ENCODE peak calls at places on chromosomes 3 and 15, in four cellular contexts. O is amniotic epithelial cell, Y is EL, J is NCI-H1436. P is an unnamed sample.

GRCh38 chr15:35717721-35718120 is 171.8 kb upstream of the DPH6 start:
- DNase-seq in O (no peak), Y (no peak), J (no peak), P (no peak)

GRCh38 chr3:120743081-120743365 is 479 bp downstream of the GTF2E1 start:
- DNase-seq in O (peak), Y (peak), J (no peak), P (peak)

GRCh38 chr3:7877312-7877711 is 624.3 kb upstream of the LMCD1 start:
- DNase-seq in O (no peak), Y (no peak), J (no peak), P (no peak)

GRCh38 chr15:70618929-70619328 is 144.4 kb downstream of the UACA start:
- DNase-seq in O (no peak), Y (no peak), J (no peak), P (no peak)

GRCh38 chr15:34161329-34161953 is 48.5 kb downstream of the KATNBL1 start:
- DNase-seq in O (peak), Y (no peak), J (no peak), P (peak)

GRCh38 chr3:100913870-100914654 is 79.2 kb downstream of the ABI3BP start:
- DNase-seq in O (peak), Y (no peak), J (no peak), P (peak)

GRCh38 chr3:48268381-48268935 is 27.6 kb downstream of the ZNF589 start:
- DNase-seq in O (no peak), Y (no peak), J (peak), P (no peak)

GRCh38 chr3:18861137-18861536 is 287.2 kb upstream of the KCNH8 start:
- DNase-seq in O (no peak), Y (no peak), J (no peak), P (no peak)

GRCh38 chr3:170321326-170322034 is 36.0 kb upstream of the SKIL start:
- DNase-seq in O (no peak), Y (no peak), J (no peak), P (no peak)

GRCh38 chr15:61206767-61207166 is 22.3 kb downstream of the RORA start:
- DNase-seq in O (no peak), Y (no peak), J (no peak), P (no peak)

GRCh38 chr3:194808709-194809108 is 123.0 kb downstream of the FAM43A start:
- DNase-seq in O (peak), Y (peak), J (no peak), P (peak)

GRCh38 chr3:147507638-147508286 is 98.6 kb downstream of the ZIC1 start:
- DNase-seq in O (peak), Y (no peak), J (no peak), P (peak)

GRCh38 chr3:34758630-34759261 is 880.6 kb upstream of the ARPP21 start:
- DNase-seq in O (no peak), Y (no peak), J (no peak), P (no peak)

GRCh38 chr3:27720899-27721716 is 1.0 kb downstream of the EOMES start:
- DNase-seq in O (no peak), Y (no peak), J (no peak), P (no peak)

GRCh38 chr3:169448501-169448900 is 215.0 kb downstream of the MECOM start:
- DNase-seq in O (no peak), Y (no peak), J (no peak), P (peak)

GRCh38 chr3:72368331-72368975 is 479.8 kb downstream of the SHQ1 start:
- DNase-seq in O (peak), Y (no peak), J (no peak), P (no peak)

GRCh38 chr15:69181419-69181818 is 21.0 kb downstream of the GLCE start:
- DNase-seq in O (no peak), Y (no peak), J (no peak), P (no peak)

GRCh38 chr3:72060447-72061034 is 275.6 kb upstream of the PROK2 start:
- DNase-seq in O (no peak), Y (no peak), J (no peak), P (no peak)

GRCh38 chr3:185936814-185937688 is 763 bp downstream of the TRA2B start:
- DNase-seq in O (peak), Y (peak), J (peak), P (peak)

GRCh38 chr3:48663489-48664312 is 1.0 kb upstream of the CELSR3 start:
- DNase-seq in O (peak), Y (peak), J (peak), P (peak)

GRCh38 chr3:111616417-111617105 is 21.4 kb upstream of the ZBED2 start:
- DNase-seq in O (peak), Y (no peak), J (no peak), P (peak)

GRCh38 chr3:70982274-70982673 is 601.3 kb downstream of the FOXP1 start:
- DNase-seq in O (peak), Y (no peak), J (no peak), P (peak)

GRCh38 chr3:46549408-46549904 is 16.6 kb downstream of the LRRC2 start:
- DNase-seq in O (peak), Y (no peak), J (no peak), P (no peak)

GRCh38 chr15:70264738-70265465 is 167.2 kb upstream of the TLE3 start:
- DNase-seq in O (no peak), Y (no peak), J (no peak), P (no peak)

GRCh38 chr3:182636646-182637045 is 156.7 kb upstream of the ATP11B start:
- DNase-seq in O (peak), Y (no peak), J (no peak), P (peak)

GRCh38 chr15:70892912-70893560 is 410 bp downstream of the LRRC49 start:
- DNase-seq in O (peak), Y (peak), J (no peak), P (peak)

GRCh38 chr3:51375571-51375970 is 9.5 kb upstream of the MANF start:
- DNase-seq in O (no peak), Y (no peak), J (no peak), P (no peak)

GRCh38 chr3:46897829-46898320 is 20.4 kb downstream of the PTH1R start:
- DNase-seq in O (no peak), Y (no peak), J (no peak), P (no peak)

GRCh38 chr15:35696767-35697231 is 150.8 kb upstream of the DPH6 start:
- DNase-seq in O (peak), Y (peak), J (no peak), P (peak)

GRCh38 chr3:156664285-156665178 is 9.9 kb upstream of the TIPARP start:
- DNase-seq in O (no peak), Y (no peak), J (no peak), P (no peak)

GRCh38 chr15:81155375-81156218 is 21.5 kb downstream of the CFAP161 start:
- DNase-seq in O (peak), Y (peak), J (no peak), P (peak)

GRCh38 chr3:176814252-176814651 is 383.0 kb downstream of the TBL1XR1 start:
- DNase-seq in O (peak), Y (peak), J (no peak), P (peak)

GRCh38 chr15:73571346-73571745 is 61.8 kb downstream of the NPTN start:
- DNase-seq in O (no peak), Y (no peak), J (no peak), P (no peak)

GRCh38 chr3:39141211-39141995 is 12.0 kb downstream of the CSRNP1 start:
- DNase-seq in O (peak), Y (peak), J (no peak), P (peak)

GRCh38 chr15:37015476-37015875 is 84.9 kb downstream of the MEIS2 start:
- DNase-seq in O (peak), Y (no peak), J (no peak), P (no peak)

GRCh38 chr3:42192334-42193200 is 73.4 kb downstream of the CCK start:
- DNase-seq in O (no peak), Y (peak), J (no peak), P (peak)

GRCh38 chr3:138384971-138385370 is 36.6 kb downstream of the MRAS start:
- DNase-seq in O (no peak), Y (no peak), J (no peak), P (no peak)

GRCh38 chr3:128081846-128082245 is 29.6 kb downstream of the SEC61A1 start:
- DNase-seq in O (no peak), Y (peak), J (no peak), P (peak)

GRCh38 chr15:27028836-27029482 is 58.0 kb downstream of the GABRG3 start:
- DNase-seq in O (no peak), Y (no peak), J (no peak), P (no peak)

GRCh38 chr3:127490271-127491023 is 100.1 kb downstream of the TPRA1 start:
- DNase-seq in O (no peak), Y (no peak), J (no peak), P (no peak)